ENCODE peak calls at places on chromosomes 1 and 21, in eight cellular contexts. R is AG04450, D is lung, V is IMR-90, F is cardiac muscle cell, I is GM12865, W is breast epithelium, J is glutamatergic neuron. L is an unnamed sample.

GRCh38 chr1:20652300-20652699 is 8.9 kb downstream of the DDOST start:
- DNase-seq in R (no peak), D (no peak), V (no peak), F (no peak), I (no peak), W (no peak), J (no peak), L (no peak)

GRCh38 chr1:10544239-10544638 is 69.5 kb downstream of the PEX14 start:
- DNase-seq in R (no peak), D (no peak), V (no peak), F (no peak), I (no peak), W (no peak), J (no peak), L (no peak)

GRCh38 chr21:42724226-42724920 is 71.0 kb downstream of the PDE9A start:
- DNase-seq in R (peak), D (no peak), V (peak), F (peak), I (no peak), W (no peak), J (no peak), L (no peak)

GRCh38 chr1:202577381-202577780 is 132.9 kb downstream of the SYT2 start:
- DNase-seq in R (no peak), D (no peak), V (peak), F (peak), I (no peak), W (no peak), J (no peak), L (no peak)

GRCh38 chr21:39105341-39105765 is 77.9 kb downstream of the PSMG1 start:
- DNase-seq in R (no peak), D (no peak), V (peak), F (no peak), I (no peak), W (no peak), J (no peak), L (no peak)

GRCh38 chr1:92380867-92381266 is 82.0 kb downstream of the RPAP2 start:
- DNase-seq in R (no peak), D (no peak), V (no peak), F (peak), I (no peak), W (no peak), J (no peak), L (no peak)

GRCh38 chr1:116134178-116134773 is 23.1 kb downstream of the MAB21L3 start:
- DNase-seq in R (no peak), D (no peak), V (no peak), F (no peak), I (peak), W (no peak), J (no peak), L (no peak)

GRCh38 chr1:186301448-186301847 is 73.6 kb downstream of the TPR start:
- DNase-seq in R (no peak), D (no peak), V (no peak), F (no peak), I (no peak), W (no peak), J (no peak), L (no peak)

GRCh38 chr1:170593612-170594011 is 61.6 kb downstream of the GORAB start:
- DNase-seq in R (no peak), D (no peak), V (no peak), F (no peak), I (no peak), W (no peak), J (no peak), L (no peak)

GRCh38 chr1:116717318-116717717 is 36.9 kb upstream of the CD2 start:
- DNase-seq in R (no peak), D (no peak), V (no peak), F (no peak), I (no peak), W (no peak), J (no peak), L (no peak)

GRCh38 chr1:4172659-4173599 is 272.9 kb upstream of the C1orf174 start:
- DNase-seq in R (no peak), D (no peak), V (no peak), F (no peak), I (peak), W (no peak), J (no peak), L (no peak)

GRCh38 chr1:29753771-29754607 is 517.7 kb downstream of the PTPRU start:
- DNase-seq in R (no peak), D (peak), V (no peak), F (no peak), I (no peak), W (no peak), J (peak), L (no peak)

GRCh38 chr1:119316870-119317416 is 51.6 kb upstream of the HAO2 start:
- DNase-seq in R (no peak), D (no peak), V (no peak), F (no peak), I (no peak), W (no peak), J (peak), L (peak)

GRCh38 chr21:33121715-33122475 is 52.0 kb downstream of the OLIG1 start:
- DNase-seq in R (no peak), D (no peak), V (peak), F (peak), I (peak), W (peak), J (no peak), L (no peak)

GRCh38 chr1:157262891-157263290 is 124.7 kb upstream of the ETV3 start:
- DNase-seq in R (no peak), D (no peak), V (no peak), F (no peak), I (no peak), W (no peak), J (no peak), L (no peak)

GRCh38 chr21:28742527-28742926 is 250.2 kb downstream of the LTN1 start:
- DNase-seq in R (no peak), D (no peak), V (peak), F (peak), I (no peak), W (no peak), J (no peak), L (no peak)

GRCh38 chr1:161727343-161727924 is 6.1 kb downstream of the FCRLB start:
- DNase-seq in R (peak), D (no peak), V (peak), F (peak), I (peak), W (no peak), J (no peak), L (no peak)

GRCh38 chr1:41566274-41566885 is 81.9 kb upstream of the EDN2 start:
- DNase-seq in R (no peak), D (no peak), V (no peak), F (no peak), I (no peak), W (no peak), J (no peak), L (no peak)

GRCh38 chr1:98344726-98345125 is 316.8 kb upstream of the SNX7 start:
- DNase-seq in R (no peak), D (no peak), V (no peak), F (no peak), I (no peak), W (no peak), J (no peak), L (no peak)

GRCh38 chr1:26826261-26827201 is at the start of gene ZDHHC18:
- DNase-seq in R (no peak), D (peak), V (peak), F (peak), I (peak), W (peak), J (peak), L (peak)

GRCh38 chr1:107514841-107515240 is 374.0 kb downstream of the NTNG1 start:
- DNase-seq in R (no peak), D (no peak), V (no peak), F (no peak), I (no peak), W (no peak), J (no peak), L (no peak)

GRCh38 chr1:57468661-57469523 is 45.0 kb upstream of the DAB1 start:
- DNase-seq in R (peak), D (no peak), V (peak), F (peak), I (no peak), W (no peak), J (no peak), L (no peak)

GRCh38 chr21:36350282-36350910 is 30.4 kb downstream of the MORC3 start:
- DNase-seq in R (peak), D (no peak), V (peak), F (peak), I (no peak), W (no peak), J (no peak), L (no peak)

GRCh38 chr1:226632922-226633351 is 84.4 kb downstream of the STUM start:
- DNase-seq in R (no peak), D (no peak), V (no peak), F (no peak), I (no peak), W (peak), J (no peak), L (no peak)

GRCh38 chr21:25385912-25386474 is 221.3 kb downstream of the MRPL39 start:
- DNase-seq in R (peak), D (no peak), V (peak), F (peak), I (peak), W (no peak), J (no peak), L (peak)

GRCh38 chr21:42544544-42544943 is 30.9 kb downstream of the SLC37A1 start:
- DNase-seq in R (no peak), D (no peak), V (no peak), F (no peak), I (no peak), W (no peak), J (peak), L (no peak)

GRCh38 chr1:235954306-235955283 is 87.9 kb upstream of the LYST start:
- DNase-seq in R (no peak), D (peak), V (peak), F (no peak), I (peak), W (no peak), J (no peak), L (peak)

GRCh38 chr21:28215214-28215954 is 777.3 kb downstream of the LTN1 start:
- DNase-seq in R (no peak), D (no peak), V (peak), F (peak), I (no peak), W (no peak), J (no peak), L (no peak)

GRCh38 chr1:2987773-2988172 is 33.5 kb upstream of the ACTRT2 start:
- DNase-seq in R (no peak), D (no peak), V (no peak), F (no peak), I (no peak), W (peak), J (no peak), L (no peak)

GRCh38 chr1:51693420-51694144 is 76.7 kb downstream of the OSBPL9 start:
- DNase-seq in R (no peak), D (no peak), V (peak), F (peak), I (no peak), W (no peak), J (no peak), L (no peak)

GRCh38 chr1:86951430-86951829 is 37.0 kb downstream of the HS2ST1 start:
- DNase-seq in R (no peak), D (no peak), V (peak), F (no peak), I (no peak), W (no peak), J (no peak), L (no peak)

GRCh38 chr1:86950712-86951111 is 36.3 kb downstream of the HS2ST1 start:
- DNase-seq in R (no peak), D (no peak), V (no peak), F (peak), I (no peak), W (no peak), J (no peak), L (no peak)

GRCh38 chr1:86942743-86943142 is 28.3 kb downstream of the HS2ST1 start:
- DNase-seq in R (no peak), D (no peak), V (no peak), F (no peak), I (no peak), W (no peak), J (no peak), L (no peak)

DNA sequence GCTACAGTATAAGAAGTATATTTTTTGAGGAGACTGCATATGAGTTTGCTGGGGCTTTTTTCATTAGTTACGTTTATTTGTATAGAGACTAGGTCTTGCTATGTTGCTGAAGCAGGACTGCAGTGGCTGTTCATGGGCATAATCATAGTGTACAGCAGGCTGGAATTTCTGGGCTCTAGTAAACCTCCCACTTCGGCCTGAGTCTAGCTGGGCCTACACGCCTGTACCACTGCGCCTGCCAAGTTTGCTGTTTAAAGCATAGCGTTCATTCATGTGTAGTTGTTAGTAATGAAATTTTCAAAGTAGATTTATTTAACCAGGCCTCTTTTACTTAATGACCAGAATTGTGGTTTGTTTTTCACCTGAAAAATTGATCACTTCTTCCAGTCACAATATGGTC is 33.8 kb downstream of the HS2ST1 start:
- DNase-seq in R (no peak), D (no peak), V (peak), F (peak), I (no peak), W (no peak), J (no peak), L (no peak)
- TF ChIP-seq CTCF in R (no peak), D (no peak), V (no peak), F (no peak), I (no peak), W (no peak), J (no peak), L (no peak)

GRCh38 chr1:247296599-247297180 is 35.0 kb downstream of the ZNF496 start:
- DNase-seq in R (no peak), D (no peak), V (no peak), F (no peak), I (no peak), W (no peak), J (no peak), L (no peak)

GRCh38 chr1:247295274-247295684 is 36.4 kb downstream of the ZNF496 start:
- DNase-seq in R (no peak), D (no peak), V (peak), F (peak), I (no peak), W (no peak), J (no peak), L (no peak)

GRCh38 chr1:247297263-247298123 is 34.2 kb downstream of the ZNF496 start:
- DNase-seq in R (no peak), D (no peak), V (no peak), F (no peak), I (no peak), W (no peak), J (no peak), L (no peak)

GRCh38 chr1:247294282-247294681 is 37.4 kb downstream of the ZNF496 start:
- DNase-seq in R (peak), D (no peak), V (peak), F (peak), I (no peak), W (no peak), J (no peak), L (no peak)

GRCh38 chr1:247295746-247296145 is 35.9 kb downstream of the ZNF496 start:
- DNase-seq in R (no peak), D (no peak), V (peak), F (no peak), I (no peak), W (no peak), J (no peak), L (no peak)
- TF ChIP-seq CTCF in R (no peak), D (no peak), V (no peak), F (no peak), I (no peak), W (no peak), J (no peak), L (no peak)

GRCh38 chr1:53680868-53681267 is 58.1 kb downstream of the GLIS1 start:
- DNase-seq in R (no peak), D (no peak), V (no peak), F (no peak), I (no peak), W (no peak), J (no peak), L (no peak)

GRCh38 chr1:53681647-53682368 is 57.2 kb downstream of the GLIS1 start:
- DNase-seq in R (no peak), D (peak), V (peak), F (peak), I (peak), W (peak), J (peak), L (peak)

GRCh38 chr1:53682881-53683280 is 56.1 kb downstream of the GLIS1 start:
- DNase-seq in R (no peak), D (no peak), V (no peak), F (no peak), I (no peak), W (no peak), J (no peak), L (no peak)

GRCh38 chr1:53683986-53684740 is 54.8 kb downstream of the GLIS1 start:
- DNase-seq in R (no peak), D (no peak), V (no peak), F (no peak), I (no peak), W (no peak), J (no peak), L (no peak)

GRCh38 chr1:53682369-53682685 is 56.6 kb downstream of the GLIS1 start:
- DNase-seq in R (no peak), D (no peak), V (no peak), F (no peak), I (no peak), W (no peak), J (no peak), L (no peak)
- TF ChIP-seq CTCF in R (no peak), D (no peak), V (no peak), F (no peak), I (no peak), W (no peak), J (no peak), L (no peak)

DNA sequence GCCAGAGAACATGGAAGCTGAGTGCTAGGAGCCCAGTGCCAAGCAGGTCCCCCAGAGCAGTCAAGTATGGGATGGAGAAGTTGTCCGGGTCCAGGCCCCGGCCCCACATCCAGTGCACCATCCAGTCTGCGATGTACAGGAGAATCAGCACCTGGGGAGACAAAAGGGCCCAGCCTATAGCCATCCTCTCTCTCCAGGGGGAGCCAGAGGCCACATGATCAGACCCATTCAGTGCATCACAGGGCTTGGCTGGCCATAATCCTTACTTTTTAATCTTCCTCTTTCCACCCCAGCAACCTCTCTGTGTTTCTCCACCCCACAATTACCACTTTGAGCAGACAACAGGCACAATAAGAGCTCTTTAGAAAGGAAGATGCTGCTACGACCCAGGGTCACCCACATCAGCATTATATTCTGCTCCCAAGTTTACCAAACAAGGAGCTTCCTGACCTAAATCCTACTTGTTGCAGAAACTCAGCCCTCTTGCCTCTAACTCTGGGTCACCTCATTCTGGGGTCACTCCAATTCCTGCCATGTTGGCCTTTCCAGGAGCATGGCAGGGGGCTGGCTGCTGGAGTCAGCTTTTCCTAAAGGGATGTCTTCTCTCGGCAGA is 16.4 kb upstream of the RAB29 start:
- DNase-seq in R (no peak), D (peak), V (peak), F (peak), I (peak), W (no peak), J (peak), L (peak)
- TF ChIP-seq CTCF in R (peak), D (peak), V (peak), F (peak), I (peak), W (peak), J (peak), L (peak)

GRCh38 chr1:64553285-64553684 is 83.4 kb downstream of the CACHD1 start:
- DNase-seq in R (no peak), D (no peak), V (no peak), F (no peak), I (no peak), W (no peak), J (no peak), L (no peak)
- TF ChIP-seq CTCF in R (no peak), D (no peak), V (no peak), F (no peak), I (no peak), W (no peak), J (no peak), L (no peak)

GRCh38 chr1:187928288-187928687 is 1099.5 kb downstream of the PLA2G4A start:
- DNase-seq in R (no peak), D (no peak), V (peak), F (peak), I (peak), W (no peak), J (peak), L (peak)
- TF ChIP-seq CTCF in R (peak), D (no peak), V (peak), F (peak), I (peak), W (no peak), J (no peak), L (peak)

GRCh38 chr1:97196825-97197516 is 475.4 kb downstream of the PTBP2 start:
- DNase-seq in R (no peak), D (no peak), V (no peak), F (no peak), I (no peak), W (no peak), J (no peak), L (no peak)
- TF ChIP-seq CTCF in R (no peak), D (no peak), V (no peak), F (no peak), I (no peak), W (no peak), J (no peak), L (no peak)

DNA sequence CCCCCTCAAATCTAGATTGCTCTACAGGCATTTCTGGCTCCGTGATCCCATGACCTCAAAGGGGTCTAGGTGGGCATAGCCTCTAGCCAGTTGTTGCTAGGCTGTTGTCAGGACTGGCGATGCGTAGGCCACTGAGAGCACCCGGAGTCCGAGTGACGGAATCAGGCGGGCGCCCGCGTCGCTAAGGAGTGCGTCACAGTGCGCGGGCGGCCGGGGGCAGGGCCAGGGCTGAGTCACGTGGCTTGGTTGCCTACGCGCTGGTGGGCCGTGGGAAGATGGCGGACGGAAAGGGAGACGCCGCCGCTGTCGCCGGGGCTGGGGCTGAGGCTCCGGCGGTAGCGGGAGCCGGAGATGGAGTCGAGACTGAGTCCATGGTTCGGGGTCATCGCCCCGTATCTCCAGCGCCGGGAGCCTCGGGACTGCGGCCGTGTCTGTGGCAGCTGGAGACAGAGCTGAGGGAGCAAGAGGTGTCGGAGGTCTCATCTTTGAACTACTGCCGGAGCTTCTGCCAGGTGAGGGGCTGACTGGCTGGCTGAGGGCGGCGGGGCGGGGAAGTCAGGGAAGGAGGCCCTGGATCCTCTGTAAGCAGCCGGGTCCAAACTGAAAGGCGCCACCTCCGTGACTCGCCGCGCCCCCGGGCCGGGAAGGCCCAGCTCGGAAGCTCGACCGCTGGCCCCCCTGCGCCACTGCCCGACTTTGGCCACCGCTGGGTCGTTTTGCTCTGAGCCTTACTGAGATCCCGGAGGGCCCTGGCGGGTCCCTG is at the start of gene RLF:
- DNase-seq in R (peak), D (peak), V (peak), F (peak), I (peak), W (peak), J (peak), L (peak)
- TF ChIP-seq CTCF in R (no peak), D (no peak), V (no peak), F (no peak), I (no peak), W (no peak), J (no peak), L (no peak)

GRCh38 chr1:212858055-212858460 is at the start of gene FLVCR1:
- DNase-seq in R (peak), D (peak), V (peak), F (peak), I (peak), W (peak), J (peak), L (peak)

GRCh38 chr1:212858461-212859265 is 588 bp downstream of the FLVCR1 start:
- DNase-seq in R (no peak), D (peak), V (peak), F (peak), I (peak), W (no peak), J (no peak), L (no peak)

GRCh38 chr1:212853658-212854057 is 4.4 kb upstream of the FLVCR1 start:
- DNase-seq in R (no peak), D (no peak), V (no peak), F (no peak), I (no peak), W (no peak), J (no peak), L (no peak)

GRCh38 chr1:212860713-212861581 is 2.9 kb downstream of the FLVCR1 start:
- DNase-seq in R (no peak), D (no peak), V (peak), F (peak), I (no peak), W (no peak), J (no peak), L (no peak)

GRCh38 chr1:212856755-212857154 is 1.3 kb upstream of the FLVCR1 start:
- DNase-seq in R (no peak), D (no peak), V (no peak), F (no peak), I (no peak), W (no peak), J (no peak), L (no peak)
- TF ChIP-seq CTCF in R (no peak), D (no peak), V (no peak), F (no peak), I (no peak), W (no peak), J (no peak), L (no peak)

L was measured in nephron progenitor cell.